ENCODE peak calls at places on chromosomes 5 and 9, in seven cellular contexts. C, B, K, J, S, U and Y are unnamed samples.

GRCh38 chr9:38421498-38422211 is 2.6 kb downstream of the IGFBPL1 start:
- DNase-seq in S (no peak), C (no peak), J (no peak), B (peak; percentile 72), U (no peak), K (no peak), Y (no peak)

GRCh38 chr9:124652203-124652992 is 118.7 kb downstream of the NR6A1 start:
- DNase-seq in U (no peak), S (peak; percentile 50), K (no peak), C (peak; percentile 60), J (no peak), B (no peak), Y (no peak)

GRCh38 chr9:87887661-87888480 is 5.2 kb downstream of the SPATA31E1 start:
- DNase-seq in S (no peak), J (no peak), C (no peak), K (peak; percentile 67), B (no peak), U (no peak), Y (no peak)

GRCh38 chr9:19232830-19233194 is 2.3 kb downstream of the DENND4C start:
- DNase-seq in S (no peak), U (no peak), B (no peak), K (no peak), J (no peak), C (no peak), Y (no peak)

GRCh38 chr5:61559722-61560121 is 227.7 kb downstream of the ZSWIM6 start:
- DNase-seq in J (no peak), C (no peak), U (no peak), S (no peak), B (no peak), K (no peak), Y (no peak)

GRCh38 chr9:95000821-95001220 is 274.3 kb downstream of the AOPEP start:
- DNase-seq in U (no peak), B (no peak), C (no peak), K (no peak), J (no peak), S (no peak), Y (no peak)

GRCh38 chr5:93583799-93584530 is 943 bp downstream of the NR2F1 start:
- DNase-seq in J (no peak), U (no peak), B (peak; percentile 65), S (peak; percentile 68), K (peak; percentile 90), C (peak; percentile 79), Y (no peak)

GRCh38 chr9:104970588-104970987 is 42.6 kb upstream of the ABCA1 start:
- DNase-seq in B (no peak), S (no peak), U (no peak), J (no peak), K (no peak), C (no peak), Y (no peak)

GRCh38 chr5:111681414-111681790 is 75.6 kb downstream of the NREP start:
- DNase-seq in S (no peak), B (no peak), U (no peak), C (no peak), J (no peak), K (no peak), Y (no peak)

GRCh38 chr9:127720865-127721227 is 5.0 kb downstream of the TTC16 start:
- DNase-seq in C (no peak), B (no peak), K (no peak), J (no peak), U (no peak), S (no peak), Y (no peak)

GRCh38 chr5:67900515-67900914 is 315.0 kb upstream of the PIK3R1 start:
- DNase-seq in S (no peak), C (no peak), B (no peak), J (no peak), K (no peak), U (no peak), Y (no peak)

GRCh38 chr5:36870399-36871040 is 6.0 kb upstream of the NIPBL start:
- DNase-seq in C (peak; percentile 78), B (no peak), U (no peak), S (no peak), J (no peak), K (no peak), Y (no peak)

GRCh38 chr5:7852542-7852941 is 1.6 kb upstream of the CFAP90 start:
- DNase-seq in B (no peak), K (no peak), U (no peak), J (no peak), S (no peak), C (no peak), Y (no peak)

GRCh38 chr9:12847591-12847990 is 72.8 kb downstream of the LURAP1L start:
- DNase-seq in U (no peak), J (no peak), S (no peak), K (no peak), C (no peak), B (no peak), Y (no peak)

GRCh38 chr5:58135571-58136335 is 324.1 kb downstream of the PLK2 start:
- DNase-seq in J (no peak), K (no peak), C (no peak), S (no peak), B (no peak), U (no peak), Y (no peak)

GRCh38 chr9:129031514-129031913 is 3.4 kb upstream of the SH3GLB2 start:
- DNase-seq in C (no peak), S (no peak), K (no peak), J (no peak), B (no peak), U (no peak), Y (no peak)

GRCh38 chr9:73081979-73082657 is 69.5 kb upstream of the ANXA1 start:
- DNase-seq in J (no peak), S (no peak), B (no peak), K (no peak), U (no peak), C (peak; percentile 63), Y (no peak)

DNA sequence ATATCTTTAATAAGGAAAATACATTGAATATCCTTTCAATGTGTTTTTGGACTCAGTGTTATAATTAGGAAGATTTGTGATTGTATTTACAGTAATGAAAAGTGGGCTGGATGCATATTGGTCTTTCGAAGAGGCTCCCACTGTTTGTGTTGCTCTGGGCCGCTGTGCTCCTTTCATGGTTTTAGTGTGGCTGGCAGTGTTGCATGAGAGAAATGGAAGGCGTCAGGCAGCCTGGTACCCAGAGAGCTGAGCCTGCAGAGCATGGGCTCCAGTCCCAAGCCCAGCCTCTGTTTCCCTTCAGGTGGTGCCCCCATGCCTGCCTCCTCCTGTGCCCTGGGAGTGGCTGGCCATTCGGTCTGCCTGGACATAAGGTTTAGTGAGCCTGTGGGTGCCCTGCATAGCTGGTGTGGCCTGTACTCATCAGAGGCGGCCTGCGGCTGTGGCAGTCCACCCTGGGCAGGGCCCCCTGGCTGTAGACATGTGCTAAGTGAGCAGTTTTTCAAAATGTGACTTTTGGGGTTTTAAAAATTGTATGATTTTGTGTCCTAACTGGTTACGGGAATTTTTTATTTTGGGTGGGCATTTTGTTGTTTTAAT is 27.4 kb upstream of the FAM120AOS start:
- DNase-seq in S (no peak), B (no peak), U (no peak), C (peak; percentile 20), K (no peak), J (no peak), Y (no peak)
- H3K36me3 ChIP-seq in S (peaks cover 6% of the 10 kb centered on the region), B (peaks cover 25% of the 10 kb centered on the region), U (peaks cover 19% of the 10 kb centered on the region), C (no peaks in the 10 kb centered on the region), K (no peaks in the 10 kb centered on the region), J (peaks cover 12% of the 10 kb centered on the region), Y (peaks cover 37% of the 10 kb centered on the region)

DNA sequence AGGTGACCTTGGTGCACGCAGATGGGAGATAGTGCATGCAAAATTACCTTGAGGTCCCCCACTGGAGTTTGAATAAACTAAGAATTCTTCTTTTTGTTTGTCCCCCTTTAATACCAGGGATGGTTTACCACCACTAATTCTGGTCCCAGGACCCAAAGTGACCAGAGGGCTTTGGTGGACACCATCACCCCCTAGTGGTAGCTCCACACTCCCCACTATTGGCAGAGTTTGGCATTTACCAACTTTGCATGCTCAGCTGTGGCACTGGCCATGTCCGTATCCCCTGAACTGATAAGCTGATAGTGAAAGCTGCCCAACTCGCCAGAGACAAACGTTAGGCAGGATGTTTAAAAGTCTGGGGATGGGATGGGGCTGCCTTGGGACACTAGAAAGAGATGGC is 3.3 kb downstream of the ASTN2 start:
- DNase-seq in J (peak; percentile 54), C (peak; percentile 72), S (no peak), K (no peak), U (no peak), B (peak; percentile 86), Y (no peak)
- TF ChIP-seq CTCF in J (peak; percentile 50), C (peak; percentile 70), S (peak; percentile 35), K (no peak), U (peak; percentile 57), B (peak; percentile 97), Y (peak; percentile 40)

GRCh38 chr5:151151793-151152192 is 5.8 kb downstream of the ANXA6 start:
- DNase-seq in J (no peak), K (no peak), C (no peak), S (no peak), U (no peak), B (no peak), Y (no peak)

GRCh38 chr5:151151263-151151660 is 6.3 kb downstream of the ANXA6 start:
- DNase-seq in C (no peak), S (no peak), U (no peak), B (no peak), K (no peak), J (no peak), Y (no peak)

GRCh38 chr5:151148583-151148982 is 9.0 kb downstream of the ANXA6 start:
- DNase-seq in B (no peak), C (no peak), S (no peak), K (no peak), J (no peak), U (no peak), Y (no peak)

GRCh38 chr5:151153300-151153699 is 4.3 kb downstream of the ANXA6 start:
- DNase-seq in C (no peak), U (no peak), J (no peak), K (no peak), B (no peak), S (no peak), Y (no peak)

GRCh38 chr5:151150484-151151262 is 6.9 kb downstream of the ANXA6 start:
- DNase-seq in C (peak; percentile 31), K (no peak), S (peak; percentile 45), J (no peak), U (peak; percentile 42), B (peak; percentile 60), Y (no peak)
- H3K27ac ChIP-seq in C (peak overlapping the region; percentile 81), K (peak overlapping the region; percentile 53), S (peak overlapping the region; percentile 83), J (no peak overlapping the region), U (peak overlapping the region; percentile 65), B (peak overlapping the region; percentile 52), Y (peak overlapping the region; percentile 58)

DNA sequence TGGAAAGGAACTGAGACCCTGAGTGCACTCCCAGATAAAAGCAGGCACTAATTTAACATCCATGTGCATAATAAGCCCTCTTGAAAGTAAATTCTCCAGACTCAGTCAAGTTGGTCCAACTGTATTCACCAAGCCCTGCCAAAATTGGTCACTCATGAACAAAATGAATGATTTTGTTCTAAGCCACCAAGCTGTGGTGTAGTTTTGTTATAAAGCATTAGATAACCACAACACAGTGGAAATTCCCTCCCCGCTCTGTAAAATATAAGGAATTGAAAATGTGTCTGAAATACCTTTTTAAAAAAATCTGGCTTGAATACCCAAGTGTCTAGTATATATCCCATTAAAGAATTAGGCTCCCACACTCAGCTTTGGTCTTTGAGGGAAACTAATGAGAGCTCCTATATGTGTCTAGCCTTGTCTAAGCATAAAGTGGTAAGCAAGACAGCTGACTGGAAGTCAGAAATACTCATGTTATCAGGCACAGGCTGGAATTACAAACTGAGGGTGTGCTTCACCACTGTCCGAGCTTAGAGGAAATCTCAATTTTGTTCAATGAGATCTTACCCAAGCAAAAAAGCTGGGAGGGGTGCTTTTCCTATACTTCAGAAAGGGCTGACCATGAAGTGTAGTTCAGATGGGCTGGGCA is 33.2 kb downstream of the IDNK start:
- DNase-seq in J (no peak), K (no peak), B (no peak), U (no peak), S (no peak), C (no peak), Y (no peak)
- H3K36me3 ChIP-seq in J (peaks cover 63% of the 10 kb centered on the region), K (no peaks in the 10 kb centered on the region), B (peaks cover 49% of the 10 kb centered on the region), U (peaks cover 86% of the 10 kb centered on the region), S (peaks cover 43% of the 10 kb centered on the region), C (peaks cover 28% of the 10 kb centered on the region), Y (peaks cover 92% of the 10 kb centered on the region)